ENCODE peak calls at places on chromosomes 2 and 18, in ten cellular contexts. C is HFFc6; J is tibial nerve; A is vagina; Y is CD8-positive, alpha-beta T cell; K is fibroblast of pulmonary artery; V is AG10803; E is tibial artery; O is WTC11; W is hepatocyte. L is an unnamed sample.

GRCh38 chr2:160941290-160941846 is 218.9 kb upstream of the TANK start:
- DNase-seq in C (no peak), J (no peak), A (no peak), Y (no peak), K (no peak), V (no peak), E (no peak), O (no peak), W (no peak), L (no peak)

GRCh38 chr2:197234792-197235191 is 75.8 kb downstream of the ANKRD44 start:
- DNase-seq in C (no peak), J (no peak), A (no peak), Y (no peak), K (no peak), V (no peak), E (no peak), O (no peak), W (no peak), L (no peak)

GRCh38 chr2:235749121-235749780 is 255.4 kb downstream of the AGAP1 start:
- DNase-seq in C (peak; percentile 67), J (no peak), A (no peak), Y (no peak), K (peak; percentile 11), V (peak; percentile 84), E (no peak), O (no peak), W (peak; percentile 35), L (no peak)

GRCh38 chr2:75680402-75680801 is 30.3 kb downstream of the GCFC2 start:
- DNase-seq in C (no peak), J (no peak), A (no peak), Y (no peak), K (no peak), V (no peak), E (no peak), O (no peak), W (peak; percentile 9), L (no peak)

GRCh38 chr2:170587117-170587516 is 128.0 kb upstream of the SP5 start:
- DNase-seq in C (no peak), J (no peak), A (no peak), Y (no peak), K (no peak), V (no peak), E (no peak), O (no peak), W (no peak), L (no peak)

GRCh38 chr18:50058731-50059130 is 136.2 kb downstream of the MYO5B start:
- DNase-seq in C (no peak), J (no peak), A (no peak), Y (no peak), K (no peak), V (no peak), E (no peak), O (no peak), W (no peak), L (no peak)

GRCh38 chr2:45483997-45484396 is 127.1 kb downstream of the SRBD1 start:
- DNase-seq in C (peak; percentile 3), J (no peak), A (no peak), Y (no peak), K (no peak), V (peak; percentile 47), E (no peak), O (no peak), W (no peak), L (no peak)

GRCh38 chr2:70938580-70938938 is 2.9 kb downstream of the ATP6V1B1 start:
- DNase-seq in C (no peak), J (no peak), A (peak; percentile 70), Y (no peak), K (no peak), V (no peak), E (no peak), O (no peak), W (peak; percentile 1), L (no peak)

GRCh38 chr18:3502650-3503049 is 52.7 kb downstream of the TGIF1 start:
- DNase-seq in C (no peak), J (no peak), A (no peak), Y (no peak), K (no peak), V (no peak), E (no peak), O (no peak), W (no peak), L (no peak)

GRCh38 chr2:235495373-235496238 is 1.8 kb downstream of the AGAP1 start:
- DNase-seq in C (no peak), J (no peak), A (no peak), Y (no peak), K (no peak), V (no peak), E (no peak), O (no peak), W (no peak), L (no peak)

GRCh38 chr2:102034683-102035606 is 43.2 kb downstream of the IL1R2 start:
- DNase-seq in C (no peak), J (no peak), A (no peak), Y (no peak), K (no peak), V (no peak), E (no peak), O (no peak), W (no peak), L (no peak)

GRCh38 chr2:218986148-218986761 is 1.3 kb upstream of the FEV start:
- DNase-seq in C (no peak), J (no peak), A (no peak), Y (no peak), K (no peak), V (no peak), E (no peak), O (no peak), W (no peak), L (no peak)

GRCh38 chr18:46519870-46520269 is 137.2 kb downstream of the LOXHD1 start:
- DNase-seq in C (no peak), J (no peak), A (no peak), Y (no peak), K (no peak), V (no peak), E (no peak), O (no peak), W (no peak), L (no peak)

GRCh38 chr18:46516555-46516954 is 140.5 kb downstream of the LOXHD1 start:
- DNase-seq in C (no peak), J (no peak), A (no peak), Y (no peak), K (no peak), V (no peak), E (no peak), O (no peak), W (no peak), L (no peak)

DNA sequence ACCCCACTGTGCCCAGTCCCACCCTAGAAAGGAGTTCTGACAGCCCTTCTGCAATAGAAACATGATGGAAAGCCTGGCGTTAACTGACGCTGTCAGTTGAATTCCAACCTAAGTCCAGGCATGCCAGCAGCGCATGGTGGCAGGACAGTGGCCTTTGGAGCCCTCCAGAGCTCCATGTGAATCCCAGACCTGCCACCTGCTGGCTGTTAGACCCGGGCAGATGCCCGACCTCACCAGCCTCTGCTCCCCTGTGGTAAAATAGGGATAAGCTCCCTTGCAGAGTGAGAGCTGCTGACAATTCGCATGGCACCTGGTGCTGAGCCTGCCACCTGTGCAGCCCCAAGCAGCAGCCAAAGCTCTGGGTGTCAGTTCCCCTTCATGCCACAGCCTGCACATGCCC is 138.6 kb downstream of the LOXHD1 start:
- DNase-seq in C (no peak), J (no peak), A (no peak), Y (no peak), K (no peak), V (no peak), E (no peak), O (peak; percentile 38), W (no peak), L (peak; percentile 25)
- TF ChIP-seq CTCF in C (peak; percentile 27), J (no peak), A (no peak), Y (no peak), K (no peak), V (no peak), E (no peak), O (no peak), W (no peak), L (peak; percentile 14)

DNA sequence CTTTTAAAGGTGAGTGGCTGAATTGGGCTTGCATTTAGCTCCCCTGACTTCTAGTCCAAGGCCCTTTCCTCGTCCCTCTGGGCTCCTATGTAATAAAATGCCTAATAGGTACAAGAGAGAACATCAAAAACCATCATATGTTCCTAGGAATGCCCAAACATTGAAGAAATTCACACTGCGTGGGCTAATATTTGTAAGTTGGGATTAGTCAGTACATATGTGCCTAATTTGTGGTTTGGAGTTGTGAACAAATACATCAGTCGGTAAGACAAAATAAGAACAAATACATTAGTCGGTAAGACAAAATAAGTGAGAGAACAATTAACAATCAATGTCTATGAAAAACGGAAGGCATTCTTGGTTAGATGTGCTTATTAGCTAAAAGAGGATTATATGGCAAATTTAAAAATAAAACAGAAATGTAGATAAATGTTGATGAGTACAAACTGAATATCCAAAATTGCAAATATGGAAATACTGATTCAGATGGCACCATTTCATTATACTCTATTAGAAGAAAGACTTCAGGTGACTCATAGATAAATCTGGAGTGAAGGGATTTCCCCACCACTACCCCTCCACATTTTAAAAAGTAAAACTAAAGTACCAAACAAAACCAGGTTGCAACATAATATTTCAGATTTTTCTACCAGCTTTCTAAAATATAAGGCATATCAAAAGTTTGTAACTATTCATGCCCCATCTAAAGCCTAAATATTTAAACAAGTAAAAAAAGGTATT is 325.4 kb downstream of the ZEB2 start:
- DNase-seq in C (no peak), J (no peak), A (no peak), Y (no peak), K (peak; percentile 21), V (peak; percentile 53), E (no peak), O (no peak), W (no peak), L (no peak)
- TF ChIP-seq CTCF in C (no peak), J (no peak), A (no peak), Y (no peak), K (no peak), V (no peak), E (no peak), O (no peak), W (no peak), L (no peak)

DNA sequence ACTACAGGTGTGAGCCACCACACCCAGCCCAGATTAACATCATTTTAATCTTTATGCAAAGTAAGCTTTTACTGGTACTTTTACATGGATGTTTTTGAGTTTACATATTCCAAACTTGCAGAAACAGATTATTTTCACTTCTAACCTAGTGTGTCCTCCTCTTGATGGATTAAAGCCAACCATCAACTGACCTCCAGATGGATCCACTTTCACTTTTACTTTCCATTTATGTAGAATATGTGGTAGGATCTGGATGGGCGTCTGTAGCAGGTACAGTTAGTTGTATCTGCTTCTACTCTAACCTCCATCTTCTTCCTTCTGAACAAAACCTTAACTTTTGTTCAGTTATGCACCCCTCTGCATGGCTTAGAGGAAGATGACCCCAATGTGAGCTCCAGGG is 264.1 kb downstream of the CDH20 start:
- DNase-seq in C (no peak), J (no peak), A (no peak), Y (no peak), K (no peak), V (no peak), E (no peak), O (no peak), W (no peak), L (no peak)
- TF ChIP-seq CTCF in C (no peak), J (no peak), A (no peak), Y (no peak), K (no peak), V (no peak), E (no peak), O (no peak), W (no peak), L (no peak)

DNA sequence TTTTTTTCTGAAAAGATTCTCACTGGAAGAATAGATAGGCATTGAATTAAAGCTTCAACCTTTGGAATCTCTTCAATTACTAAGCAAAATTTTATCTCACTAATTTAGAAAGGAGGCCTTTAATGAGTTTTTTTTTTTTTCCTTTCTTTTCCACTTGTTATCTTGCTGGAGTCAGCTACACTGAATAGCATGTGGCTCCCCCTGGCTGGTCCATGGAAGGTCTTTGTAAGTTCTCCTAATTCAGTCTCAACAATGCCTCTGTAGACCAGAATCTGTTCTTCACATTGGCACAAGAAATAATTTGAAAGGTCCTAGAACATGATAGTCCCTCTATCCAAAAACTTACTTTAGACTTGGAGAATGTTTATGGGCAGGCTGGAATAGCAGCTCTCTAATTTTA is 24.2 kb upstream of the SCN1A start:
- DNase-seq in C (no peak), J (no peak), A (no peak), Y (no peak), K (no peak), V (no peak), E (no peak), O (no peak), W (no peak), L (no peak)
- TF ChIP-seq CTCF in C (no peak), J (no peak), A (no peak), Y (no peak), K (no peak), V (no peak), E (no peak), O (no peak), W (no peak), L (no peak)

L was measured in nephron progenitor cell.